ENCODE peak calls at places on chromosome 1, in four cellular contexts. C is pulmonary artery endothelial cell, E is transverse colon, Q is foreskin fibroblast. O is an unnamed sample.

GRCh38 chr1:36922593-36923251 is 111.6 kb downstream of the GRIK3 start:
- DNase-seq in C (no peak), Q (no peak), E (no peak), O (no peak)

GRCh38 chr1:220330265-220330664 is 58.0 kb upstream of the RAB3GAP2 start:
- DNase-seq in C (no peak), E (no peak), Q (no peak), O (no peak)

GRCh38 chr1:157360021-157360390 is 192.3 kb downstream of the FCRL5 start:
- DNase-seq in E (no peak), C (no peak), Q (no peak), O (peak)

GRCh38 chr1:109498161-109498801 is 4.4 kb downstream of the CYB561D1 start:
- DNase-seq in Q (no peak), E (no peak), C (no peak), O (no peak)

GRCh38 chr1:53739109-53739681 is at the start of gene GLIS1:
- DNase-seq in E (peak), C (peak), Q (peak), O (peak)

GRCh38 chr1:226688852-226689251 is 50.2 kb downstream of the ITPKB start:
- DNase-seq in Q (no peak), E (no peak), C (no peak), O (no peak)

GRCh38 chr1:156623946-156624813 is 5.0 kb downstream of the HAPLN2 start:
- DNase-seq in C (no peak), E (peak), Q (no peak), O (no peak)

GRCh38 chr1:223313415-223313754 is 50.6 kb downstream of the SUSD4 start:
- DNase-seq in Q (no peak), C (no peak), E (no peak), O (no peak)

GRCh38 chr1:117365350-117366280 is 1.6 kb upstream of the MAN1A2 start:
- DNase-seq in C (no peak), Q (peak), E (no peak), O (no peak)

GRCh38 chr1:227318852-227319607 is 738 bp upstream of the CDC42BPA start:
- DNase-seq in C (no peak), Q (peak), E (peak), O (peak)

GRCh38 chr1:157691285-157691920 is 9.2 kb downstream of the FCRL3 start:
- DNase-seq in Q (peak), E (no peak), C (no peak), O (peak)

GRCh38 chr1:191498318-191498717 is 659.9 kb upstream of the RGS18 start:
- DNase-seq in C (no peak), Q (peak), E (no peak), O (no peak)

GRCh38 chr1:81824759-81825158 is 24.0 kb downstream of the ADGRL2 start:
- DNase-seq in Q (no peak), C (no peak), E (no peak), O (no peak)

GRCh38 chr1:234585333-234586055 is 24.5 kb downstream of the IRF2BP2 start:
- DNase-seq in Q (no peak), E (peak), C (no peak), O (no peak)

GRCh38 chr1:110945626-110946025 is 18.1 kb downstream of the LRIF1 start:
- DNase-seq in C (no peak), E (no peak), Q (no peak), O (no peak)

GRCh38 chr1:81650741-81651140 is 150.0 kb upstream of the ADGRL2 start:
- DNase-seq in E (no peak), C (no peak), Q (no peak), O (no peak)

GRCh38 chr1:47938556-47938955 is 58.6 kb downstream of the TRABD2B start:
- DNase-seq in Q (no peak), E (no peak), C (no peak), O (no peak)